ENCODE peak calls at places on chromosomes 16 and 17, in six cellular contexts. One of them, this sample, is unnamed.

GRCh38 chr17:77435272-77436057 is 294.7 kb downstream of the SEC14L1 start:
- DNase-seq in HFFc6: no peak
- DNase-seq in nephron progenitor cell: no peak
- DNase-seq in activated CD8-positive, alpha-beta T cell treated with anti-CD3 and anti-CD28 coated beads for 36 hours: peak
- DNase-seq in foreskin fibroblast: no peak
- DNase-seq in AG10803: no peak
- DNase-seq in this sample: no peak

GRCh38 chr17:73625975-73626706 is 18.1 kb downstream of the SDK2 start:
- DNase-seq in HFFc6: no peak
- DNase-seq in nephron progenitor cell: peak
- DNase-seq in activated CD8-positive, alpha-beta T cell treated with anti-CD3 and anti-CD28 coated beads for 36 hours: no peak
- DNase-seq in foreskin fibroblast: no peak
- DNase-seq in AG10803: no peak
- DNase-seq in this sample: no peak

GRCh38 chr17:80731255-80731840 is 186.7 kb downstream of the RPTOR start:
- DNase-seq in HFFc6: no peak
- DNase-seq in nephron progenitor cell: no peak
- DNase-seq in activated CD8-positive, alpha-beta T cell treated with anti-CD3 and anti-CD28 coated beads for 36 hours: no peak
- DNase-seq in foreskin fibroblast: no peak
- DNase-seq in AG10803: no peak
- DNase-seq in this sample: no peak

GRCh38 chr16:1983544-1984346 is at the start of gene GFER:
- DNase-seq in HFFc6: peak
- DNase-seq in nephron progenitor cell: peak
- DNase-seq in activated CD8-positive, alpha-beta T cell treated with anti-CD3 and anti-CD28 coated beads for 36 hours: peak
- DNase-seq in foreskin fibroblast: peak
- DNase-seq in AG10803: peak
- DNase-seq in this sample: peak

GRCh38 chr17:41666336-41666680 is 22.4 kb upstream of the EIF1 start:
- DNase-seq in HFFc6: no peak
- DNase-seq in nephron progenitor cell: no peak
- DNase-seq in activated CD8-positive, alpha-beta T cell treated with anti-CD3 and anti-CD28 coated beads for 36 hours: peak
- DNase-seq in foreskin fibroblast: peak
- DNase-seq in AG10803: peak
- DNase-seq in this sample: peak

GRCh38 chr17:58254803-58255202 is 16.4 kb downstream of the LPO start:
- DNase-seq in HFFc6: no peak
- DNase-seq in nephron progenitor cell: no peak
- DNase-seq in activated CD8-positive, alpha-beta T cell treated with anti-CD3 and anti-CD28 coated beads for 36 hours: no peak
- DNase-seq in foreskin fibroblast: no peak
- DNase-seq in AG10803: no peak
- DNase-seq in this sample: no peak

GRCh38 chr17:75082683-75083082 is 5.1 kb upstream of the SLC16A5 start:
- DNase-seq in HFFc6: no peak
- DNase-seq in nephron progenitor cell: no peak
- DNase-seq in activated CD8-positive, alpha-beta T cell treated with anti-CD3 and anti-CD28 coated beads for 36 hours: no peak
- DNase-seq in foreskin fibroblast: no peak
- DNase-seq in AG10803: no peak
- DNase-seq in this sample: no peak

GRCh38 chr17:83181991-83182619 is 102.7 kb downstream of the METRNL start:
- DNase-seq in HFFc6: no peak
- DNase-seq in nephron progenitor cell: no peak
- DNase-seq in activated CD8-positive, alpha-beta T cell treated with anti-CD3 and anti-CD28 coated beads for 36 hours: no peak
- DNase-seq in foreskin fibroblast: no peak
- DNase-seq in AG10803: no peak
- DNase-seq in this sample: no peak

GRCh38 chr16:8853611-8854010 is 15.2 kb downstream of the CARHSP1 start:
- DNase-seq in HFFc6: no peak
- DNase-seq in nephron progenitor cell: no peak
- DNase-seq in activated CD8-positive, alpha-beta T cell treated with anti-CD3 and anti-CD28 coated beads for 36 hours: peak
- DNase-seq in foreskin fibroblast: peak
- DNase-seq in AG10803: no peak
- DNase-seq in this sample: no peak

GRCh38 chr16:73050115-73051099 is 2.5 kb upstream of the ZFHX3 start:
- DNase-seq in HFFc6: no peak
- DNase-seq in nephron progenitor cell: no peak
- DNase-seq in activated CD8-positive, alpha-beta T cell treated with anti-CD3 and anti-CD28 coated beads for 36 hours: no peak
- DNase-seq in foreskin fibroblast: no peak
- DNase-seq in AG10803: no peak
- DNase-seq in this sample: no peak

GRCh38 chr17:5381542-5381941 is 37.9 kb downstream of the NUP88 start:
- DNase-seq in HFFc6: no peak
- DNase-seq in nephron progenitor cell: no peak
- DNase-seq in activated CD8-positive, alpha-beta T cell treated with anti-CD3 and anti-CD28 coated beads for 36 hours: no peak
- DNase-seq in foreskin fibroblast: peak
- DNase-seq in AG10803: peak
- DNase-seq in this sample: no peak

GRCh38 chr17:65896889-65897288 is 295.0 kb downstream of the CEP112 start:
- DNase-seq in HFFc6: no peak
- DNase-seq in nephron progenitor cell: no peak
- DNase-seq in activated CD8-positive, alpha-beta T cell treated with anti-CD3 and anti-CD28 coated beads for 36 hours: no peak
- DNase-seq in foreskin fibroblast: no peak
- DNase-seq in AG10803: no peak
- DNase-seq in this sample: no peak

GRCh38 chr16:2783581-2784375 is 3.6 kb downstream of the PRSS33 start:
- DNase-seq in HFFc6: no peak
- DNase-seq in nephron progenitor cell: no peak
- DNase-seq in activated CD8-positive, alpha-beta T cell treated with anti-CD3 and anti-CD28 coated beads for 36 hours: no peak
- DNase-seq in foreskin fibroblast: no peak
- DNase-seq in AG10803: no peak
- DNase-seq in this sample: no peak

GRCh38 chr16:19926449-19927390 is 42.1 kb upstream of the GPRC5B start:
- DNase-seq in HFFc6: peak
- DNase-seq in nephron progenitor cell: no peak
- DNase-seq in activated CD8-positive, alpha-beta T cell treated with anti-CD3 and anti-CD28 coated beads for 36 hours: no peak
- DNase-seq in foreskin fibroblast: no peak
- DNase-seq in AG10803: peak
- DNase-seq in this sample: no peak

GRCh38 chr17:58307468-58308172 is 21.0 kb downstream of the TSPOAP1 start:
- DNase-seq in HFFc6: no peak
- DNase-seq in nephron progenitor cell: no peak
- DNase-seq in activated CD8-positive, alpha-beta T cell treated with anti-CD3 and anti-CD28 coated beads for 36 hours: no peak
- DNase-seq in foreskin fibroblast: no peak
- DNase-seq in AG10803: no peak
- DNase-seq in this sample: no peak

GRCh38 chr17:17298108-17298507 is 5.1 kb upstream of the NT5M start:
- DNase-seq in HFFc6: no peak
- DNase-seq in nephron progenitor cell: no peak
- DNase-seq in activated CD8-positive, alpha-beta T cell treated with anti-CD3 and anti-CD28 coated beads for 36 hours: no peak
- DNase-seq in foreskin fibroblast: peak
- DNase-seq in AG10803: peak
- DNase-seq in this sample: no peak

GRCh38 chr17:77697480-77698400 is 260.8 kb upstream of the TNRC6C start:
- DNase-seq in HFFc6: no peak
- DNase-seq in nephron progenitor cell: no peak
- DNase-seq in activated CD8-positive, alpha-beta T cell treated with anti-CD3 and anti-CD28 coated beads for 36 hours: no peak
- DNase-seq in foreskin fibroblast: no peak
- DNase-seq in AG10803: no peak
- DNase-seq in this sample: no peak

GRCh38 chr16:22635345-22635744 is 124.7 kb downstream of the NPIPB5 start:
- DNase-seq in HFFc6: no peak
- DNase-seq in nephron progenitor cell: no peak
- DNase-seq in activated CD8-positive, alpha-beta T cell treated with anti-CD3 and anti-CD28 coated beads for 36 hours: no peak
- DNase-seq in foreskin fibroblast: peak
- DNase-seq in AG10803: no peak
- DNase-seq in this sample: no peak

GRCh38 chr17:43013296-43013695 is 6.7 kb downstream of the IFI35 start:
- DNase-seq in HFFc6: no peak
- DNase-seq in nephron progenitor cell: no peak
- DNase-seq in activated CD8-positive, alpha-beta T cell treated with anti-CD3 and anti-CD28 coated beads for 36 hours: no peak
- DNase-seq in foreskin fibroblast: no peak
- DNase-seq in AG10803: no peak
- DNase-seq in this sample: no peak

GRCh38 chr17:73933164-73933766 is 270.2 kb upstream of the RPL38 start:
- DNase-seq in HFFc6: no peak
- DNase-seq in nephron progenitor cell: no peak
- DNase-seq in activated CD8-positive, alpha-beta T cell treated with anti-CD3 and anti-CD28 coated beads for 36 hours: no peak
- DNase-seq in foreskin fibroblast: no peak
- DNase-seq in AG10803: no peak
- DNase-seq in this sample: no peak

GRCh38 chr16:10521681-10522274 is 58.6 kb downstream of the EMP2 start:
- DNase-seq in HFFc6: peak
- DNase-seq in nephron progenitor cell: peak
- DNase-seq in activated CD8-positive, alpha-beta T cell treated with anti-CD3 and anti-CD28 coated beads for 36 hours: peak
- DNase-seq in foreskin fibroblast: peak
- DNase-seq in AG10803: peak
- DNase-seq in this sample: peak

GRCh38 chr16:78705694-78706093 is 606.2 kb downstream of the WWOX start:
- DNase-seq in HFFc6: no peak
- DNase-seq in nephron progenitor cell: no peak
- DNase-seq in activated CD8-positive, alpha-beta T cell treated with anti-CD3 and anti-CD28 coated beads for 36 hours: peak
- DNase-seq in foreskin fibroblast: peak
- DNase-seq in AG10803: peak
- DNase-seq in this sample: peak

DNA sequence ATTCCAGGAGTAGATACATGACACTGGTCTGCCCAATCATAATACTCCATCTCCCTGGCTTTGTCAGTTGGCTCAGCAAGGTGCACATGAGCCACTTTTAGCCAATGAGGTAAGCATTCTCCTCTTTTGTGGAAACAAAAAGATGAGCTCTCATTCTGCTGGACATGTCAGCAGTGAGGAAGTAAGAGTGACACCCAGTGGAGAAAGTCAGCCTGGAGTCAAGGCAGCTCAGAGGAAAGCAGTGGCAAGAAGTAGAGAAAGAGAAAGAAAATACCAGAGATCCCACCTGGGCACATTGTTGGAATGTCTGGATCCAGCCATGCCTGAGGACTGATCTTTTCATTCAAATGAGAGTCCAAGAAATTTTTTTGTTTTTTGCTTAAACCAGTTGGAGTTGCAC is 496.9 kb upstream of the C16orf82 start:
- DNase-seq in HFFc6: no peak
- DNase-seq in nephron progenitor cell: peak
- DNase-seq in activated CD8-positive, alpha-beta T cell treated with anti-CD3 and anti-CD28 coated beads for 36 hours: peak
- DNase-seq in foreskin fibroblast: no peak
- DNase-seq in AG10803: no peak
- DNase-seq in this sample: peak
- TF ChIP-seq CTCF in HFFc6: peak
- TF ChIP-seq CTCF in nephron progenitor cell: peak
- TF ChIP-seq CTCF in activated CD8-positive, alpha-beta T cell treated with anti-CD3 and anti-CD28 coated beads for 36 hours: no peak
- TF ChIP-seq CTCF in foreskin fibroblast: no peak
- TF ChIP-seq CTCF in AG10803: no peak
- TF ChIP-seq CTCF in this sample: peak

DNA sequence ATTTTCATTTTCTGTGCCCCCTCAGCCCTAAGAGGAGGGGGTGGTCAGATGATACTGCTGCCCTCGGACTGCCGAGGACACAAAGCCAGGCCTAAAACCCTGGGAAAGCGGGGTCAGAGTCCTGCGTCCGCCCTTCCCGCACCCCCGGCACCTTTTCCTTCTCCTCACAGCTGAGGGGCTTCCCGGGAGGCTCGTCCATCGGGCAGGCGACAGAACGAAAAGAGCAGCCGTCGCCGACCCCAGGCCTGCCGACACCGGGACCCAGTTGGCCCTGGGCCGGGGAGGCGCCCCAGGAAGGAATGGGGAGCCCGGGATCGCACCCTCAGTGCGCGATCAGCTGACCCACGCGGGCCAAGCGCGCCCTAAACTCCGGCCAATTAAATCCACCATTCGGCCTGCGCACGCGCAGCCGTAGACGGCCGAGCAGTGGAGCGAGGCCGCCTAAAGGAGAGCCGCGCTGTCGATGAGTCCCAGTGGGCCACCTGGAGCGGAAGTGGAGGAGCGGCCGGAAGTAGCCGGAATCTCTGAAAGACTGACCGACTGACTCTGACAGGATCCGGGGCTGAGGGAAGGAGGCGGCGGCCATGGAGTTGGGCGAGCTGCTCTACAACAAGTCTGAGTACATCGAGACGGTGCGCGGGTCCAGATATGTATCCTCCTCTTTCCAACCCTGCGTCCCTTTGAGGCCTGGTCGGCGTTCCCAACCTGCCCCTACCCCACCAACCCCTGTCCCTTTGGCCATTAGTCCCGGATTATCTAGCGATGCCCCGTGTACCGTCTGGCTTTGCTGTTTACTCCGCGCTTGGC is at the start of the genes DCTN5 and PALB2:
- DNase-seq in HFFc6: peak
- DNase-seq in nephron progenitor cell: peak
- DNase-seq in activated CD8-positive, alpha-beta T cell treated with anti-CD3 and anti-CD28 coated beads for 36 hours: peak
- DNase-seq in foreskin fibroblast: peak
- DNase-seq in AG10803: peak
- DNase-seq in this sample: peak
- TF ChIP-seq CTCF in HFFc6: no peak
- TF ChIP-seq CTCF in nephron progenitor cell: no peak
- TF ChIP-seq CTCF in activated CD8-positive, alpha-beta T cell treated with anti-CD3 and anti-CD28 coated beads for 36 hours: no peak
- TF ChIP-seq CTCF in foreskin fibroblast: no peak
- TF ChIP-seq CTCF in AG10803: no peak
- TF ChIP-seq CTCF in this sample: no peak

GRCh38 chr17:64262125-64262421 is 987 bp downstream of the TEX2 start:
- DNase-seq in HFFc6: no peak
- DNase-seq in nephron progenitor cell: no peak
- DNase-seq in activated CD8-positive, alpha-beta T cell treated with anti-CD3 and anti-CD28 coated beads for 36 hours: no peak
- DNase-seq in foreskin fibroblast: no peak
- DNase-seq in AG10803: no peak
- DNase-seq in this sample: no peak
- TF ChIP-seq CTCF in HFFc6: no peak
- TF ChIP-seq CTCF in nephron progenitor cell: no peak
- TF ChIP-seq CTCF in activated CD8-positive, alpha-beta T cell treated with anti-CD3 and anti-CD28 coated beads for 36 hours: no peak
- TF ChIP-seq CTCF in foreskin fibroblast: no peak
- TF ChIP-seq CTCF in AG10803: no peak
- TF ChIP-seq CTCF in this sample: no peak

GRCh38 chr16:5054876-5055865 is 10.6 kb downstream of the C16orf89 start:
- DNase-seq in HFFc6: no peak
- DNase-seq in nephron progenitor cell: no peak
- DNase-seq in activated CD8-positive, alpha-beta T cell treated with anti-CD3 and anti-CD28 coated beads for 36 hours: no peak
- DNase-seq in foreskin fibroblast: no peak
- DNase-seq in AG10803: no peak
- DNase-seq in this sample: no peak

GRCh38 chr16:5059386-5060072 is 6.2 kb downstream of the C16orf89 start:
- DNase-seq in HFFc6: no peak
- DNase-seq in nephron progenitor cell: no peak
- DNase-seq in activated CD8-positive, alpha-beta T cell treated with anti-CD3 and anti-CD28 coated beads for 36 hours: no peak
- DNase-seq in foreskin fibroblast: no peak
- DNase-seq in AG10803: no peak
- DNase-seq in this sample: no peak

GRCh38 chr16:5060073-5060641 is 5.6 kb downstream of the C16orf89 start:
- DNase-seq in HFFc6: no peak
- DNase-seq in nephron progenitor cell: no peak
- DNase-seq in activated CD8-positive, alpha-beta T cell treated with anti-CD3 and anti-CD28 coated beads for 36 hours: no peak
- DNase-seq in foreskin fibroblast: no peak
- DNase-seq in AG10803: no peak
- DNase-seq in this sample: peak

GRCh38 chr16:5056347-5056746 is 9.4 kb downstream of the C16orf89 start:
- DNase-seq in HFFc6: no peak
- DNase-seq in nephron progenitor cell: peak
- DNase-seq in activated CD8-positive, alpha-beta T cell treated with anti-CD3 and anti-CD28 coated beads for 36 hours: peak
- DNase-seq in foreskin fibroblast: peak
- DNase-seq in AG10803: no peak
- DNase-seq in this sample: peak

DNA sequence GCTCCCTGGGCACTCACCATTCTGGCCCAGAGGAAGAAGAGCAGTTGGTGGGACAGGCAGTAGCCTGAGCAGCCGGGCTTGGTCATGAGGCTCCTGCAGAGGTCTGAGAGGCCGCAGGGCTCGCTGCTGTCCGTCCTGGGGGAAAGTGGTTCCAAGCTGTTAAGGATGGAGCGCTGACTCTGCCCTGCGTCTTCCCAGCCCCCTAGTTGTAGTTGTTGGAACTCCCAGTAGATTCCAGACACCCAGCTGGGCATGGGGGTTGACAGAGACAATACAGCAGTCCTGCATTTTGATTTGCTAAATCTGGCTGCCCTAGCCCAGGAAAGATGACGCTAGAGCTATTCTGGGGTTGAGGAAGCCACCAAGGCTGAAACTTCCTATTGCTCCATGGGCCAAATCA is 7.3 kb downstream of the C16orf89 start:
- DNase-seq in HFFc6: no peak
- DNase-seq in nephron progenitor cell: peak
- DNase-seq in activated CD8-positive, alpha-beta T cell treated with anti-CD3 and anti-CD28 coated beads for 36 hours: no peak
- DNase-seq in foreskin fibroblast: peak
- DNase-seq in AG10803: no peak
- DNase-seq in this sample: peak
- TF ChIP-seq CTCF in HFFc6: peak
- TF ChIP-seq CTCF in nephron progenitor cell: no peak
- TF ChIP-seq CTCF in activated CD8-positive, alpha-beta T cell treated with anti-CD3 and anti-CD28 coated beads for 36 hours: no peak
- TF ChIP-seq CTCF in foreskin fibroblast: peak
- TF ChIP-seq CTCF in AG10803: peak
- TF ChIP-seq CTCF in this sample: no peak

This sample was measured in GM20000.